ENCODE peak calls at places on chromosomes 6 and 20, in eight cellular contexts. One of them, this sample, is unnamed.

GRCh38 chr6:8627085-8627861 is 191.9 kb upstream of the SLC35B3 start:
- DNase-seq in NCI-H187: no peak
- DNase-seq in stimulated activated naive CD8-positive, alpha-beta T cell treated with anti-CD3 and anti-CD28 coated beads, Interleukin-15, amount 100 ng/mL, for 72 hours: no peak
- DNase-seq in cardiac muscle cell: peak; percentile 7
- DNase-seq in GM03348: no peak
- DNase-seq in endothelial cell: no peak
- DNase-seq in choroid plexus epithelial cell: peak; percentile 76
- DNase-seq in aorta: no peak
- DNase-seq in this sample: no peak

GRCh38 chr6:83431545-83432165 is 804 bp upstream of the ME1 start:
- DNase-seq in NCI-H187: no peak
- DNase-seq in stimulated activated naive CD8-positive, alpha-beta T cell treated with anti-CD3 and anti-CD28 coated beads, Interleukin-15, amount 100 ng/mL, for 72 hours: no peak
- DNase-seq in cardiac muscle cell: no peak
- DNase-seq in GM03348: no peak
- DNase-seq in endothelial cell: no peak
- DNase-seq in choroid plexus epithelial cell: no peak
- DNase-seq in aorta: no peak
- DNase-seq in this sample: no peak

GRCh38 chr6:87808005-87808757 is 106.1 kb upstream of the AKIRIN2 start:
- DNase-seq in NCI-H187: no peak
- DNase-seq in stimulated activated naive CD8-positive, alpha-beta T cell treated with anti-CD3 and anti-CD28 coated beads, Interleukin-15, amount 100 ng/mL, for 72 hours: no peak
- DNase-seq in cardiac muscle cell: peak; percentile 32
- DNase-seq in GM03348: peak; percentile 65
- DNase-seq in endothelial cell: no peak
- DNase-seq in choroid plexus epithelial cell: no peak
- DNase-seq in aorta: no peak
- DNase-seq in this sample: no peak

GRCh38 chr6:165662041-165662491 is 975 bp downstream of the PDE10A start:
- DNase-seq in NCI-H187: no peak
- DNase-seq in stimulated activated naive CD8-positive, alpha-beta T cell treated with anti-CD3 and anti-CD28 coated beads, Interleukin-15, amount 100 ng/mL, for 72 hours: no peak
- DNase-seq in cardiac muscle cell: peak; percentile 76
- DNase-seq in GM03348: peak; percentile 60
- DNase-seq in endothelial cell: peak; percentile 48
- DNase-seq in choroid plexus epithelial cell: peak; percentile 52
- DNase-seq in aorta: no peak
- DNase-seq in this sample: no peak

GRCh38 chr6:62298745-62299392 is 12.8 kb upstream of the KHDRBS2 start:
- DNase-seq in NCI-H187: no peak
- DNase-seq in stimulated activated naive CD8-positive, alpha-beta T cell treated with anti-CD3 and anti-CD28 coated beads, Interleukin-15, amount 100 ng/mL, for 72 hours: no peak
- DNase-seq in cardiac muscle cell: no peak
- DNase-seq in GM03348: no peak
- DNase-seq in endothelial cell: no peak
- DNase-seq in choroid plexus epithelial cell: no peak
- DNase-seq in aorta: no peak
- DNase-seq in this sample: no peak

GRCh38 chr20:22814475-22815205 is 220.5 kb upstream of the SSTR4 start:
- DNase-seq in NCI-H187: no peak
- DNase-seq in stimulated activated naive CD8-positive, alpha-beta T cell treated with anti-CD3 and anti-CD28 coated beads, Interleukin-15, amount 100 ng/mL, for 72 hours: no peak
- DNase-seq in cardiac muscle cell: no peak
- DNase-seq in GM03348: no peak
- DNase-seq in endothelial cell: no peak
- DNase-seq in choroid plexus epithelial cell: peak; percentile 80
- DNase-seq in aorta: no peak
- DNase-seq in this sample: no peak

GRCh38 chr6:140047321-140047720 is 672.9 kb upstream of the CITED2 start:
- DNase-seq in NCI-H187: no peak
- DNase-seq in stimulated activated naive CD8-positive, alpha-beta T cell treated with anti-CD3 and anti-CD28 coated beads, Interleukin-15, amount 100 ng/mL, for 72 hours: no peak
- DNase-seq in cardiac muscle cell: no peak
- DNase-seq in GM03348: no peak
- DNase-seq in endothelial cell: no peak
- DNase-seq in choroid plexus epithelial cell: no peak
- DNase-seq in aorta: no peak
- DNase-seq in this sample: no peak

GRCh38 chr20:46006964-46007363 is 1.7 kb upstream of the MMP9 start:
- DNase-seq in NCI-H187: no peak
- DNase-seq in stimulated activated naive CD8-positive, alpha-beta T cell treated with anti-CD3 and anti-CD28 coated beads, Interleukin-15, amount 100 ng/mL, for 72 hours: no peak
- DNase-seq in cardiac muscle cell: no peak
- DNase-seq in GM03348: no peak
- DNase-seq in endothelial cell: no peak
- DNase-seq in choroid plexus epithelial cell: no peak
- DNase-seq in aorta: no peak
- DNase-seq in this sample: no peak

GRCh38 chr20:24379116-24379927 is 90.1 kb upstream of the SYNDIG1 start:
- DNase-seq in NCI-H187: no peak
- DNase-seq in stimulated activated naive CD8-positive, alpha-beta T cell treated with anti-CD3 and anti-CD28 coated beads, Interleukin-15, amount 100 ng/mL, for 72 hours: no peak
- DNase-seq in cardiac muscle cell: peak; percentile 67
- DNase-seq in GM03348: peak; percentile 72
- DNase-seq in endothelial cell: no peak
- DNase-seq in choroid plexus epithelial cell: peak; percentile 64
- DNase-seq in aorta: peak; percentile 73
- DNase-seq in this sample: peak; percentile 28

GRCh38 chr6:33709605-33710295 is 1.8 kb downstream of the UQCC2 start:
- DNase-seq in NCI-H187: no peak
- DNase-seq in stimulated activated naive CD8-positive, alpha-beta T cell treated with anti-CD3 and anti-CD28 coated beads, Interleukin-15, amount 100 ng/mL, for 72 hours: no peak
- DNase-seq in cardiac muscle cell: peak; percentile 24
- DNase-seq in GM03348: no peak
- DNase-seq in endothelial cell: no peak
- DNase-seq in choroid plexus epithelial cell: no peak
- DNase-seq in aorta: no peak
- DNase-seq in this sample: no peak

GRCh38 chr6:109373333-109373732 is 8.9 kb downstream of the CD164 start:
- DNase-seq in NCI-H187: no peak
- DNase-seq in stimulated activated naive CD8-positive, alpha-beta T cell treated with anti-CD3 and anti-CD28 coated beads, Interleukin-15, amount 100 ng/mL, for 72 hours: no peak
- DNase-seq in cardiac muscle cell: no peak
- DNase-seq in GM03348: no peak
- DNase-seq in endothelial cell: no peak
- DNase-seq in choroid plexus epithelial cell: no peak
- DNase-seq in aorta: no peak
- DNase-seq in this sample: no peak

GRCh38 chr6:31110825-31111582 is 1.4 kb downstream of the C6orf15 start:
- DNase-seq in NCI-H187: no peak
- DNase-seq in stimulated activated naive CD8-positive, alpha-beta T cell treated with anti-CD3 and anti-CD28 coated beads, Interleukin-15, amount 100 ng/mL, for 72 hours: no peak
- DNase-seq in cardiac muscle cell: no peak
- DNase-seq in GM03348: no peak
- DNase-seq in endothelial cell: no peak
- DNase-seq in choroid plexus epithelial cell: no peak
- DNase-seq in aorta: peak; percentile 27
- DNase-seq in this sample: no peak

GRCh38 chr6:63526931-63527330 is 45.3 kb upstream of the LOC128125822 start:
- DNase-seq in NCI-H187: no peak
- DNase-seq in stimulated activated naive CD8-positive, alpha-beta T cell treated with anti-CD3 and anti-CD28 coated beads, Interleukin-15, amount 100 ng/mL, for 72 hours: no peak
- DNase-seq in cardiac muscle cell: no peak
- DNase-seq in GM03348: no peak
- DNase-seq in endothelial cell: no peak
- DNase-seq in choroid plexus epithelial cell: no peak
- DNase-seq in aorta: no peak
- DNase-seq in this sample: no peak

GRCh38 chr20:21017381-21018085 is 88.6 kb downstream of the LINC00237 start:
- DNase-seq in NCI-H187: no peak
- DNase-seq in stimulated activated naive CD8-positive, alpha-beta T cell treated with anti-CD3 and anti-CD28 coated beads, Interleukin-15, amount 100 ng/mL, for 72 hours: no peak
- DNase-seq in cardiac muscle cell: no peak
- DNase-seq in GM03348: no peak
- DNase-seq in endothelial cell: no peak
- DNase-seq in choroid plexus epithelial cell: no peak
- DNase-seq in aorta: no peak
- DNase-seq in this sample: no peak

GRCh38 chr20:16462711-16463110 is 110.5 kb downstream of the KIF16B start:
- DNase-seq in NCI-H187: no peak
- DNase-seq in stimulated activated naive CD8-positive, alpha-beta T cell treated with anti-CD3 and anti-CD28 coated beads, Interleukin-15, amount 100 ng/mL, for 72 hours: no peak
- DNase-seq in cardiac muscle cell: no peak
- DNase-seq in GM03348: no peak
- DNase-seq in endothelial cell: no peak
- DNase-seq in choroid plexus epithelial cell: no peak
- DNase-seq in aorta: no peak
- DNase-seq in this sample: no peak

GRCh38 chr6:35327349-35328027 is 14.9 kb upstream of the PPARD start:
- DNase-seq in NCI-H187: no peak
- DNase-seq in stimulated activated naive CD8-positive, alpha-beta T cell treated with anti-CD3 and anti-CD28 coated beads, Interleukin-15, amount 100 ng/mL, for 72 hours: peak; percentile 56
- DNase-seq in cardiac muscle cell: peak; percentile 64
- DNase-seq in GM03348: peak; percentile 77
- DNase-seq in endothelial cell: peak; percentile 66
- DNase-seq in choroid plexus epithelial cell: peak; percentile 77
- DNase-seq in aorta: peak; percentile 74
- DNase-seq in this sample: peak; percentile 51

GRCh38 chr6:47977314-47977713 is 133.7 kb downstream of the PTCHD4 start:
- DNase-seq in NCI-H187: no peak
- DNase-seq in stimulated activated naive CD8-positive, alpha-beta T cell treated with anti-CD3 and anti-CD28 coated beads, Interleukin-15, amount 100 ng/mL, for 72 hours: no peak
- DNase-seq in cardiac muscle cell: no peak
- DNase-seq in GM03348: no peak
- DNase-seq in endothelial cell: no peak
- DNase-seq in choroid plexus epithelial cell: peak; percentile 1
- DNase-seq in aorta: no peak
- DNase-seq in this sample: no peak

GRCh38 chr6:119347466-119348307 is 1.9 kb downstream of the MAN1A1 start:
- DNase-seq in NCI-H187: no peak
- DNase-seq in stimulated activated naive CD8-positive, alpha-beta T cell treated with anti-CD3 and anti-CD28 coated beads, Interleukin-15, amount 100 ng/mL, for 72 hours: peak; percentile 19
- DNase-seq in cardiac muscle cell: no peak
- DNase-seq in GM03348: peak; percentile 28
- DNase-seq in endothelial cell: no peak
- DNase-seq in choroid plexus epithelial cell: no peak
- DNase-seq in aorta: peak; percentile 84
- DNase-seq in this sample: peak; percentile 60

GRCh38 chr6:129251669-129252376 is 368.9 kb downstream of the LAMA2 start:
- DNase-seq in NCI-H187: peak; percentile 14
- DNase-seq in stimulated activated naive CD8-positive, alpha-beta T cell treated with anti-CD3 and anti-CD28 coated beads, Interleukin-15, amount 100 ng/mL, for 72 hours: peak; percentile 39
- DNase-seq in cardiac muscle cell: peak; percentile 85
- DNase-seq in GM03348: peak; percentile 68
- DNase-seq in endothelial cell: peak; percentile 69
- DNase-seq in choroid plexus epithelial cell: peak; percentile 90
- DNase-seq in aorta: no peak
- DNase-seq in this sample: no peak

GRCh38 chr6:166940643-166941068 is 15.7 kb downstream of the RNASET2 start:
- DNase-seq in NCI-H187: no peak
- DNase-seq in stimulated activated naive CD8-positive, alpha-beta T cell treated with anti-CD3 and anti-CD28 coated beads, Interleukin-15, amount 100 ng/mL, for 72 hours: no peak
- DNase-seq in cardiac muscle cell: no peak
- DNase-seq in GM03348: peak; percentile 40
- DNase-seq in endothelial cell: no peak
- DNase-seq in choroid plexus epithelial cell: no peak
- DNase-seq in aorta: no peak
- DNase-seq in this sample: no peak

GRCh38 chr20:19181552-19181951 is 30.9 kb upstream of the SLC24A3 start:
- DNase-seq in NCI-H187: no peak
- DNase-seq in stimulated activated naive CD8-positive, alpha-beta T cell treated with anti-CD3 and anti-CD28 coated beads, Interleukin-15, amount 100 ng/mL, for 72 hours: no peak
- DNase-seq in cardiac muscle cell: no peak
- DNase-seq in GM03348: no peak
- DNase-seq in endothelial cell: no peak
- DNase-seq in choroid plexus epithelial cell: no peak
- DNase-seq in aorta: no peak
- DNase-seq in this sample: no peak

GRCh38 chr6:109183109-109183508 is 87.8 kb downstream of the CEP57L1 start:
- DNase-seq in NCI-H187: no peak
- DNase-seq in stimulated activated naive CD8-positive, alpha-beta T cell treated with anti-CD3 and anti-CD28 coated beads, Interleukin-15, amount 100 ng/mL, for 72 hours: no peak
- DNase-seq in cardiac muscle cell: no peak
- DNase-seq in GM03348: no peak
- DNase-seq in endothelial cell: no peak
- DNase-seq in choroid plexus epithelial cell: no peak
- DNase-seq in aorta: no peak
- DNase-seq in this sample: no peak

GRCh38 chr6:133130863-133131262 is 110.3 kb upstream of the EYA4 start:
- DNase-seq in NCI-H187: no peak
- DNase-seq in stimulated activated naive CD8-positive, alpha-beta T cell treated with anti-CD3 and anti-CD28 coated beads, Interleukin-15, amount 100 ng/mL, for 72 hours: no peak
- DNase-seq in cardiac muscle cell: peak; percentile 52
- DNase-seq in GM03348: no peak
- DNase-seq in endothelial cell: no peak
- DNase-seq in choroid plexus epithelial cell: peak; percentile 51
- DNase-seq in aorta: peak; percentile 65
- DNase-seq in this sample: peak; percentile 51

GRCh38 chr20:49210101-49210749 is 9.0 kb upstream of the DDX27 start:
- DNase-seq in NCI-H187: no peak
- DNase-seq in stimulated activated naive CD8-positive, alpha-beta T cell treated with anti-CD3 and anti-CD28 coated beads, Interleukin-15, amount 100 ng/mL, for 72 hours: no peak
- DNase-seq in cardiac muscle cell: no peak
- DNase-seq in GM03348: peak; percentile 12
- DNase-seq in endothelial cell: no peak
- DNase-seq in choroid plexus epithelial cell: no peak
- DNase-seq in aorta: no peak
- DNase-seq in this sample: no peak

GRCh38 chr6:35675871-35676459 is 12.8 kb downstream of the FKBP5 start:
- DNase-seq in NCI-H187: no peak
- DNase-seq in stimulated activated naive CD8-positive, alpha-beta T cell treated with anti-CD3 and anti-CD28 coated beads, Interleukin-15, amount 100 ng/mL, for 72 hours: no peak
- DNase-seq in cardiac muscle cell: no peak
- DNase-seq in GM03348: no peak
- DNase-seq in endothelial cell: no peak
- DNase-seq in choroid plexus epithelial cell: no peak
- DNase-seq in aorta: no peak
- DNase-seq in this sample: no peak

This sample was measured in lung.